ENCODE peak calls at places on chromosome 3, in four cellular contexts. P is foreskin fibroblast, J is A673, N is lower leg skin. H is an unnamed sample.

GRCh38 chr3:8724108-8724752 is 9.4 kb upstream of the CAV3 start:
- DNase-seq in P (no peak), J (no peak), N (no peak), H (no peak)

GRCh38 chr3:149581681-149582349 is 76.0 kb downstream of the WWTR1 start:
- DNase-seq in P (peak), J (peak), N (no peak), H (peak)

GRCh38 chr3:56989434-56990294 is 70.8 kb upstream of the SPATA12 start:
- DNase-seq in P (no peak), J (no peak), N (no peak), H (no peak)

GRCh38 chr3:149352556-149352955 is 19.1 kb upstream of the TM4SF18 start:
- DNase-seq in P (peak), J (peak), N (no peak), H (no peak)

GRCh38 chr3:151688571-151688970 is 45.2 kb upstream of the AADACL2 start:
- DNase-seq in P (no peak), J (no peak), N (no peak), H (no peak)

GRCh38 chr3:46168583-46168982 is 39.5 kb downstream of the CCR1 start:
- DNase-seq in P (no peak), J (no peak), N (no peak), H (no peak)

GRCh38 chr3:196602673-196603072 is 34.2 kb downstream of the FBXO45 start:
- DNase-seq in P (no peak), J (no peak), N (no peak), H (no peak)

GRCh38 chr3:61416618-61417017 is 144.8 kb upstream of the PTPRG start:
- DNase-seq in P (no peak), J (no peak), N (no peak), H (no peak)

GRCh38 chr3:161108840-161109239 is 3.7 kb upstream of the B3GALNT1 start:
- DNase-seq in P (peak), J (no peak), N (no peak), H (no peak)

GRCh38 chr3:112032377-112032776 is 2.2 kb upstream of the TMPRSS7 start:
- DNase-seq in P (no peak), J (no peak), N (no peak), H (no peak)

GRCh38 chr3:61637088-61638051 is 76.0 kb downstream of the PTPRG start:
- DNase-seq in P (no peak), J (peak), N (no peak), H (no peak)

GRCh38 chr3:59502806-59503205 is 453.0 kb upstream of the CFAP20DC start:
- DNase-seq in P (peak), J (no peak), N (no peak), H (peak)

GRCh38 chr3:59469948-59470723 is 420.3 kb upstream of the CFAP20DC start:
- DNase-seq in P (no peak), J (no peak), N (no peak), H (no peak)

GRCh38 chr3:10602769-10603768 is 97.7 kb upstream of the ATP2B2 start:
- DNase-seq in P (no peak), J (no peak), N (no peak), H (no peak)

GRCh38 chr3:45832691-45833090 is 9.2 kb downstream of the LZTFL1 start:
- DNase-seq in P (no peak), J (no peak), N (no peak), H (no peak)

GRCh38 chr3:4413467-4413866 is 53.6 kb downstream of the SUMF1 start:
- DNase-seq in P (no peak), J (no peak), N (no peak), H (no peak)

GRCh38 chr3:149363053-149363452 is 14.4 kb downstream of the TM4SF1 start:
- DNase-seq in P (peak), J (no peak), N (no peak), H (no peak)

GRCh38 chr3:53236112-53236841 is 19.5 kb downstream of the TKT start:
- DNase-seq in P (peak), J (no peak), N (no peak), H (peak)

GRCh38 chr3:177229791-177230190 is 32.5 kb upstream of the TBL1XR1 start:
- DNase-seq in P (no peak), J (no peak), N (no peak), H (no peak)

GRCh38 chr3:114213669-114214541 is 23.5 kb downstream of the ZNF80 start:
- DNase-seq in P (peak), J (peak), N (no peak), H (peak)
- TF ChIP-seq CTCF in P (no peak), J (peak), N (no peak), H (no peak)

GRCh38 chr3:32813180-32813579 is 4.6 kb upstream of the TRIM71 start:
- DNase-seq in P (no peak), J (no peak), N (peak), H (no peak)
- H3K4me3 ChIP-seq in P (no peak), J (no peak), N (no peak), H (no peak)

GRCh38 chr3:12901631-12902045 is 60.3 kb upstream of the RPL32 start:
- DNase-seq in P (no peak), J (no peak), N (no peak), H (no peak)
- TF ChIP-seq CTCF in P (no peak), J (no peak), N (no peak), H (no peak)

DNA sequence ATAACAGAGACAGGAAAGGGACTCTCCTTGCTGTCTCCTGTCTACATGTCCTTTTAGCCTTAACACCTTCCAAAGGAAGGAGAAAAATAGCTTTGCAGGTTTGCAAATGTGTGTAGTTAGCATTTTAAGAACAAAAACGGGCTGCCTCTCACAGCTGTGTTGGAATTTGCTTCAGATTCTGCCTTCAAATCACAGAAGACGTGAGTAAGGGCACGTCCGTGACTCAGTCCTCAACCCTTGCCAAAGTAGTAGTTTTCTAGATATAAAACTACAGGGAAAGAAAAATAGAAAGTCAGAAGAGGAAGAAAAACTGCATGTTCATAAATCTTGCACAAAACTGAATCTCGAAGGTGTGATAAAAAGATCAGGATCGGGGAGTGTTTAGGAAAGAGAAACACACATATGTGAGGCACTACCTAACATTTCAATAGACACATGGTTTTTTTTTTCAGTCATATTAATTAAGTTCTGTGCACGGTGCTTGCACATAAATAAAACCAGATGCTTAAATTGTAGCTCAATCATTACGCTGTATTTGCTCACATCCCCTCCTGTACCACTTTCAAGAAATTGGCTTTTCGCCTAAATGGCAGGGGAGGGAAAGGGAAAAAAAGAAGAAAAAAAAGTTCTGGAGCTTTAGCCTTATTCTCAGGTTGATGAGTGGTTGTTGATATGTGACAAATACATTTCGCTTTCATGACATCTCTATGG is 71.7 kb downstream of the P3H2 start:
- DNase-seq in P (peak), J (peak), N (no peak), H (peak)
- H3K4me3 ChIP-seq in P (peak), J (peak), N (no peak), H (peak)

GRCh38 chr3:104939196-104939595 is 427.5 kb upstream of the ALCAM start:
- DNase-seq in P (no peak), J (no peak), N (no peak), H (no peak)
- TF ChIP-seq CTCF in P (no peak), J (peak), N (no peak), H (no peak)

GRCh38 chr3:40206522-40206921 is 103.0 kb upstream of the EIF1B start:
- DNase-seq in P (no peak), J (no peak), N (no peak), H (no peak)
- H3K4me3 ChIP-seq in P (no peak), J (no peak), N (no peak), H (no peak)

DNA sequence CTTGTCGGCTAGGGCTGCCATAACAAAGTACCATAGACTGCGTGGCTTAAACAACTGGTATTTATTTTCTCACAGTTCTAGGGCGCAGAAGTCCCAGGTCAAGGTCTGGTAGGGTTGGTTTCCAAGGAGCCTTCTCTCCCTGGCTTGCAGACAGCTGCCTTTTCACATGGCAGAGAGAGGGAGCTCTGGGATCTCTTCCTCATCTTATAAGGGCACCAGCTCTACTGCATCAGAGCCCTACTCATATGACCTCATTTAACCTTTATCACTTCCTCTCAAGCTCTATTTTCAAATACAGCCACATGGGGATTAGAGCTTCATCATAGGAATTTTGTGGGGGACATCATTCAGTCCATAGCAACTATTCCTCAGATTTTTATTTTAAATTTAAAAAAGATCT is 17.6 kb upstream of the PAQR9 start:
- DNase-seq in P (no peak), J (no peak), N (no peak), H (no peak)
- TF ChIP-seq CTCF in P (no peak), J (no peak), N (no peak), H (no peak)

DNA sequence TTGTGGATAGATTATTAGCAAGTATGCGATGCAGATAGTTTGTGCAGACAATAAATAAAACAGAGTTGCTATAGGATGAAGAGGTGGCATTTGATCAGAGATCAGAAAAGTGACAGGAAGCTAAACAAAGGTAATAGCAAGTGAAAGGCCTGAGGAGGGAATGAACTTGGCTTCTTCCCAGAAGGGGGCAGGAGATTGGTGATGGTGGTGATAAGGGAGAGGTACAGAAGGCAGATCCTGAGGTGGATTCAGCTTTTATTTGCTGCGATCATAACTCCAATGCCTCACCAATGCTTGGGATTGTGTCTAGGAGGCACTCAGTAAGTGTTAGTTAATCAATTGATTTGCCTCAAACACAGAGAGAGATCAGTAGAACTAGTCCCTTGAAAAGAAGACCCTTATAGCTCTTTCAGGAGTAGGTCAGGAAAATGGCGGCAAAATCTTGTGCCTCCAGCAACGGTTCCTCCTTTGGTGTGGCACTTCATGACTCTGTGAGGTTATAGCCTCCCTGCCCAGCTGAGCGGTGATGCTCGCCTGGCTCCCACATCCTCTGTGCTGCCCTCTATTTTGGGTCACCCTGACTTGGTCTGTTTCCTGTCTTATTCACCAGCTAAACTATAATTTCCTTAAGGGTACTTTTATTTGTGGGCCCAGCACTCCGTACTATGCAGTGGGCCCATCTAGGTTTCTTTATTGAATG is 37.5 kb downstream of the TGFBR2 start:
- DNase-seq in P (no peak), J (no peak), N (no peak), H (no peak)
- H3K4me3 ChIP-seq in P (no peak), J (no peak), N (no peak), H (no peak)

DNA sequence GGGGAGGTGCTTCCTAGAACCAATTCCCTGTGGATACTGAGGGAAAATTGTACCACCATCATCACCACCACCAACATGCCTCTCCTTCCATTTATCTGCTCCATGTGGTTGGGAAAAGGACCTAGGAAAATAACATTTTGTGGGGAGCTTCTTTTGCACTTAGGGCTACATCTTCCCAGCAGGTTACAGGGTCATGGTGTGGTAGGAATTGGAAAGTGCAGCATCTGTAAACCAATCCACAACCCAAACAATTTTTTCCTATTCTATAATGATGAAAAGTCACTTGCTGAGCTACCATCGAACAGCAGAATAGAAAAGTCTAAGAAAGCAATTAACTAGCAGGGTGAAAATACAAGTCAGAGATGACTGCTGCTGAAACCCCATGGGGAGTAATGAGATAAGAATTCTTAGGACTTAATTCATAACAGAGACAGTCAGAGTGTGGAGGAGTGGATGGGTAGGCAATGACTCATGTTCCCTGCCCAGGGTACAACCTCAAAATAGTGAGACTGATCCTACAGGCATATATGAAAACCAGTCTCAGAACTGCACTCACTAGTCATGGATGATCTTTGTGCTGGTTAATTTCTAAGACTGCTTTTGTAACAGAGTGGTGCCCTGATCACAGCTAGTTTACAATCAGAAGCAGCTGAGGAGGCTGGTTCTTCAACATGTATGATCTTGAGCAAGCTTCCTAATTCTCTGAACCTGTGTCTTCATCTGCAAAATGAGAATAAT is 38.1 kb upstream of the LEKR1 start:
- DNase-seq in P (peak), J (peak), N (no peak), H (peak)
- TF ChIP-seq CTCF in P (no peak), J (no peak), N (no peak), H (no peak)

GRCh38 chr3:120088622-120089021 is 5.6 kb downstream of the GSK3B start:
- DNase-seq in P (no peak), J (no peak), N (no peak), H (no peak)

GRCh38 chr3:120090422-120090821 is 3.8 kb downstream of the GSK3B start:
- DNase-seq in P (no peak), J (no peak), N (no peak), H (no peak)

GRCh38 chr3:120092444-120092843 is 1.8 kb downstream of the GSK3B start:
- DNase-seq in P (no peak), J (no peak), N (no peak), H (no peak)

GRCh38 chr3:120093119-120093922 is 926 bp downstream of the GSK3B start:
- DNase-seq in P (peak), J (peak), N (no peak), H (peak)

DNA sequence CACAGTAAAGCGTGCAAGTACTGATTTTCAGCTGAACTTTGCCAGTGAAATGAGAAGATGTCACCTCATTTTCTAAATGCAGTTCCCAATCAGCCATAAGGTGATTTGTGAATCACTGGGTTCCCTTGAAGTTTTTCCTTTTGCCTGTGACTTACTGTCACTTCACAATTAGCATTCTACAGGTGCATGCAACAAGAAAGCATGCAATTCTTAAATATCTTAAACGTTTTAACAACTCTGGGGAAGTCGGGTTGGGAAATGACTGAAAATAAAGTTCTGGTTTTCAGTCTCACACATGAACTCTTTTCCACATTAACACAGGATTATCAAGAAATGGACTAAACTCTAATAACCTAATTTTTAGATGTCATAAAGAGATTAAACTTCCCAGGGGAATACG is 5.2 kb downstream of the GSK3B start:
- DNase-seq in P (no peak), J (no peak), N (no peak), H (no peak)
- H3K4me3 ChIP-seq in P (peak), J (no peak), N (no peak), H (no peak)

H was measured in astrocyte of the cerebellum.